ENCODE peak calls at places on chromosomes 4 and X, in nine cellular contexts. One of them, this sample, is unnamed.

GRCh38 chr4:8917868-8918783 is 46.5 kb upstream of the HMX1 start:
- DNase-seq in C1 segment of cervical spinal cord: no peak
- DNase-seq in cardiac fibroblast: peak; percentile 51
- DNase-seq in naive thymus-derived CD8-positive, alpha-beta T cell: peak; percentile 55
- DNase-seq in D341Med: peak; percentile 92
- DNase-seq in A549: peak; percentile 58
- DNase-seq in hypothalamus: peak; percentile 53
- DNase-seq in left lung: peak; percentile 50
- DNase-seq in EL: peak; percentile 38
- DNase-seq in this sample: peak; percentile 72

GRCh38 chr4:164614999-164615398 is 138.9 kb upstream of the SMIM31 start:
- DNase-seq in C1 segment of cervical spinal cord: no peak
- DNase-seq in cardiac fibroblast: no peak
- DNase-seq in naive thymus-derived CD8-positive, alpha-beta T cell: no peak
- DNase-seq in D341Med: no peak
- DNase-seq in A549: no peak
- DNase-seq in hypothalamus: no peak
- DNase-seq in left lung: no peak
- DNase-seq in EL: no peak
- DNase-seq in this sample: no peak

GRCh38 chr4:37216209-37216608 is 28.3 kb upstream of the NWD2 start:
- DNase-seq in C1 segment of cervical spinal cord: no peak
- DNase-seq in cardiac fibroblast: no peak
- DNase-seq in naive thymus-derived CD8-positive, alpha-beta T cell: no peak
- DNase-seq in D341Med: no peak
- DNase-seq in A549: no peak
- DNase-seq in hypothalamus: no peak
- DNase-seq in left lung: no peak
- DNase-seq in EL: no peak
- DNase-seq in this sample: no peak

GRCh38 chr4:19402666-19403065 is 849.0 kb upstream of the SLIT2 start:
- DNase-seq in C1 segment of cervical spinal cord: no peak
- DNase-seq in cardiac fibroblast: peak; percentile 18
- DNase-seq in naive thymus-derived CD8-positive, alpha-beta T cell: no peak
- DNase-seq in D341Med: no peak
- DNase-seq in A549: no peak
- DNase-seq in hypothalamus: no peak
- DNase-seq in left lung: no peak
- DNase-seq in EL: no peak
- DNase-seq in this sample: no peak

GRCh38 chr4:8778301-8778700 is 93.3 kb downstream of the HMX1 start:
- DNase-seq in C1 segment of cervical spinal cord: no peak
- DNase-seq in cardiac fibroblast: no peak
- DNase-seq in naive thymus-derived CD8-positive, alpha-beta T cell: no peak
- DNase-seq in D341Med: no peak
- DNase-seq in A549: no peak
- DNase-seq in hypothalamus: no peak
- DNase-seq in left lung: no peak
- DNase-seq in EL: no peak
- DNase-seq in this sample: no peak

GRCh38 chrX:101407167-101407747 is 468 bp downstream of the GLA start:
- DNase-seq in C1 segment of cervical spinal cord: no peak
- DNase-seq in cardiac fibroblast: no peak
- DNase-seq in naive thymus-derived CD8-positive, alpha-beta T cell: no peak
- DNase-seq in D341Med: no peak
- DNase-seq in A549: no peak
- DNase-seq in hypothalamus: no peak
- DNase-seq in left lung: no peak
- DNase-seq in EL: no peak
- DNase-seq in this sample: peak; percentile 49

GRCh38 chr4:155722816-155723499 is 35.9 kb upstream of the GUCY1B1 start:
- DNase-seq in C1 segment of cervical spinal cord: no peak
- DNase-seq in cardiac fibroblast: peak; percentile 9
- DNase-seq in naive thymus-derived CD8-positive, alpha-beta T cell: no peak
- DNase-seq in D341Med: no peak
- DNase-seq in A549: no peak
- DNase-seq in hypothalamus: no peak
- DNase-seq in left lung: no peak
- DNase-seq in EL: peak; percentile 5
- DNase-seq in this sample: no peak

GRCh38 chr4:84917869-84918600 is 48.5 kb downstream of the WDFY3 start:
- DNase-seq in C1 segment of cervical spinal cord: no peak
- DNase-seq in cardiac fibroblast: peak; percentile 14
- DNase-seq in naive thymus-derived CD8-positive, alpha-beta T cell: no peak
- DNase-seq in D341Med: no peak
- DNase-seq in A549: no peak
- DNase-seq in hypothalamus: no peak
- DNase-seq in left lung: no peak
- DNase-seq in EL: no peak
- DNase-seq in this sample: no peak

GRCh38 chrX:71637253-71637618 is 18.9 kb upstream of the CXCR3 start:
- DNase-seq in C1 segment of cervical spinal cord: no peak
- DNase-seq in cardiac fibroblast: peak; percentile 51
- DNase-seq in naive thymus-derived CD8-positive, alpha-beta T cell: no peak
- DNase-seq in D341Med: no peak
- DNase-seq in A549: no peak
- DNase-seq in hypothalamus: no peak
- DNase-seq in left lung: no peak
- DNase-seq in EL: peak; percentile 25
- DNase-seq in this sample: no peak

GRCh38 chr4:87081826-87082225 is 138.6 kb downstream of the KLHL8 start:
- DNase-seq in C1 segment of cervical spinal cord: no peak
- DNase-seq in cardiac fibroblast: peak; percentile 56
- DNase-seq in naive thymus-derived CD8-positive, alpha-beta T cell: no peak
- DNase-seq in D341Med: no peak
- DNase-seq in A549: no peak
- DNase-seq in hypothalamus: no peak
- DNase-seq in left lung: no peak
- DNase-seq in EL: no peak
- DNase-seq in this sample: no peak

GRCh38 chr4:14916554-14917304 is 85.6 kb upstream of the CPEB2 start:
- DNase-seq in C1 segment of cervical spinal cord: no peak
- DNase-seq in cardiac fibroblast: peak; percentile 66
- DNase-seq in naive thymus-derived CD8-positive, alpha-beta T cell: no peak
- DNase-seq in D341Med: no peak
- DNase-seq in A549: peak; percentile 51
- DNase-seq in hypothalamus: no peak
- DNase-seq in left lung: no peak
- DNase-seq in EL: peak; percentile 89
- DNase-seq in this sample: peak; percentile 22

GRCh38 chrX:101417981-101418841 is 10.2 kb downstream of the HNRNPH2 start:
- DNase-seq in C1 segment of cervical spinal cord: peak; percentile 9
- DNase-seq in cardiac fibroblast: peak; percentile 39
- DNase-seq in naive thymus-derived CD8-positive, alpha-beta T cell: peak; percentile 32
- DNase-seq in D341Med: peak; percentile 14
- DNase-seq in A549: no peak
- DNase-seq in hypothalamus: peak; percentile 61
- DNase-seq in left lung: peak; percentile 78
- DNase-seq in EL: peak; percentile 44
- DNase-seq in this sample: no peak

GRCh38 chr4:113757486-113757885 is 4.1 kb downstream of the CAMK2D start:
- DNase-seq in C1 segment of cervical spinal cord: no peak
- DNase-seq in cardiac fibroblast: no peak
- DNase-seq in naive thymus-derived CD8-positive, alpha-beta T cell: no peak
- DNase-seq in D341Med: no peak
- DNase-seq in A549: no peak
- DNase-seq in hypothalamus: no peak
- DNase-seq in left lung: no peak
- DNase-seq in EL: no peak
- DNase-seq in this sample: no peak

GRCh38 chr4:25813705-25814104 is 49.1 kb downstream of the SEL1L3 start:
- DNase-seq in C1 segment of cervical spinal cord: no peak
- DNase-seq in cardiac fibroblast: peak; percentile 87
- DNase-seq in naive thymus-derived CD8-positive, alpha-beta T cell: no peak
- DNase-seq in D341Med: no peak
- DNase-seq in A549: peak; percentile 18
- DNase-seq in hypothalamus: no peak
- DNase-seq in left lung: peak; percentile 50
- DNase-seq in EL: peak; percentile 92
- DNase-seq in this sample: no peak

GRCh38 chr4:4884611-4885010 is 25.1 kb downstream of the MSX1 start:
- DNase-seq in C1 segment of cervical spinal cord: no peak
- DNase-seq in cardiac fibroblast: no peak
- DNase-seq in naive thymus-derived CD8-positive, alpha-beta T cell: no peak
- DNase-seq in D341Med: no peak
- DNase-seq in A549: no peak
- DNase-seq in hypothalamus: no peak
- DNase-seq in left lung: no peak
- DNase-seq in EL: no peak
- DNase-seq in this sample: no peak

GRCh38 chr4:104113850-104114249 is 380.8 kb downstream of the CXXC4 start:
- DNase-seq in C1 segment of cervical spinal cord: no peak
- DNase-seq in cardiac fibroblast: no peak
- DNase-seq in naive thymus-derived CD8-positive, alpha-beta T cell: no peak
- DNase-seq in D341Med: no peak
- DNase-seq in A549: no peak
- DNase-seq in hypothalamus: no peak
- DNase-seq in left lung: no peak
- DNase-seq in EL: no peak
- DNase-seq in this sample: no peak

GRCh38 chr4:143692241-143692640 is 8.2 kb downstream of the FREM3 start:
- DNase-seq in C1 segment of cervical spinal cord: no peak
- DNase-seq in cardiac fibroblast: no peak
- DNase-seq in naive thymus-derived CD8-positive, alpha-beta T cell: no peak
- DNase-seq in D341Med: no peak
- DNase-seq in A549: no peak
- DNase-seq in hypothalamus: no peak
- DNase-seq in left lung: no peak
- DNase-seq in EL: no peak
- DNase-seq in this sample: no peak

GRCh38 chr4:183903021-183903760 is 1.9 kb upstream of the STOX2 start:
- DNase-seq in C1 segment of cervical spinal cord: no peak
- DNase-seq in cardiac fibroblast: no peak
- DNase-seq in naive thymus-derived CD8-positive, alpha-beta T cell: no peak
- DNase-seq in D341Med: no peak
- DNase-seq in A549: no peak
- DNase-seq in hypothalamus: no peak
- DNase-seq in left lung: no peak
- DNase-seq in EL: no peak
- DNase-seq in this sample: no peak

GRCh38 chr4:83115000-83115399 is 471 bp upstream of the PLAC8 start:
- DNase-seq in C1 segment of cervical spinal cord: no peak
- DNase-seq in cardiac fibroblast: peak; percentile 59
- DNase-seq in naive thymus-derived CD8-positive, alpha-beta T cell: no peak
- DNase-seq in D341Med: no peak
- DNase-seq in A549: no peak
- DNase-seq in hypothalamus: no peak
- DNase-seq in left lung: no peak
- DNase-seq in EL: peak; percentile 69
- DNase-seq in this sample: no peak

GRCh38 chr4:52833941-52834525 is 28.1 kb upstream of the RASL11B start:
- DNase-seq in C1 segment of cervical spinal cord: no peak
- DNase-seq in cardiac fibroblast: peak; percentile 6
- DNase-seq in naive thymus-derived CD8-positive, alpha-beta T cell: no peak
- DNase-seq in D341Med: no peak
- DNase-seq in A549: no peak
- DNase-seq in hypothalamus: no peak
- DNase-seq in left lung: no peak
- DNase-seq in EL: no peak
- DNase-seq in this sample: no peak

GRCh38 chr4:79584902-79585301 is 176.9 kb upstream of the GK2 start:
- DNase-seq in C1 segment of cervical spinal cord: no peak
- DNase-seq in cardiac fibroblast: no peak
- DNase-seq in naive thymus-derived CD8-positive, alpha-beta T cell: no peak
- DNase-seq in D341Med: no peak
- DNase-seq in A549: no peak
- DNase-seq in hypothalamus: no peak
- DNase-seq in left lung: no peak
- DNase-seq in EL: no peak
- DNase-seq in this sample: no peak

GRCh38 chr4:76233534-76233933 is 18.0 kb upstream of the FAM47E start:
- DNase-seq in C1 segment of cervical spinal cord: no peak
- DNase-seq in cardiac fibroblast: no peak
- DNase-seq in naive thymus-derived CD8-positive, alpha-beta T cell: no peak
- DNase-seq in D341Med: no peak
- DNase-seq in A549: no peak
- DNase-seq in hypothalamus: no peak
- DNase-seq in left lung: no peak
- DNase-seq in EL: no peak
- DNase-seq in this sample: no peak

GRCh38 chr4:113065629-113066028 is 16.2 kb downstream of the ANK2 start:
- DNase-seq in C1 segment of cervical spinal cord: no peak
- DNase-seq in cardiac fibroblast: no peak
- DNase-seq in naive thymus-derived CD8-positive, alpha-beta T cell: no peak
- DNase-seq in D341Med: no peak
- DNase-seq in A549: no peak
- DNase-seq in hypothalamus: no peak
- DNase-seq in left lung: no peak
- DNase-seq in EL: no peak
- DNase-seq in this sample: no peak

GRCh38 chr4:38281416-38282071 is 321.3 kb downstream of the PTTG2 start:
- DNase-seq in C1 segment of cervical spinal cord: no peak
- DNase-seq in cardiac fibroblast: peak; percentile 59
- DNase-seq in naive thymus-derived CD8-positive, alpha-beta T cell: no peak
- DNase-seq in D341Med: no peak
- DNase-seq in A549: no peak
- DNase-seq in hypothalamus: no peak
- DNase-seq in left lung: no peak
- DNase-seq in EL: no peak
- DNase-seq in this sample: peak; percentile 48

GRCh38 chr4:48594185-48594584 is 104.1 kb downstream of the ZAR1 start:
- DNase-seq in C1 segment of cervical spinal cord: no peak
- DNase-seq in cardiac fibroblast: peak; percentile 41
- DNase-seq in naive thymus-derived CD8-positive, alpha-beta T cell: no peak
- DNase-seq in D341Med: peak; percentile 66
- DNase-seq in A549: no peak
- DNase-seq in hypothalamus: no peak
- DNase-seq in left lung: no peak
- DNase-seq in EL: no peak
- DNase-seq in this sample: no peak

This sample was measured in OCI-M1.